ENCODE peak calls at places on chromosome 12, in eight cellular contexts. One of them, this sample, is unnamed.
A peak's percentile ranks its signal among the peaks of the same experiment; 100 is the strongest.

GRCh38 chr12:42524716-42525115 is 64.8 kb downstream of the PRICKLE1 start:
- DNase-seq in SHP77 treated with DMSO at 0.1 percent for 48 hours: no peak
- DNase-seq in right atrium auricular region: no peak
- DNase-seq in foreskin melanocyte: peak; percentile 45
- DNase-seq in Karpas-422: no peak
- DNase-seq in body of pancreas: no peak
- DNase-seq in left ventricle myocardium inferior: no peak
- DNase-seq in EH: no peak
- DNase-seq in this sample: no peak

GRCh38 chr12:56020437-56021189 is at the start of gene IKZF4:
- DNase-seq in right atrium auricular region: no peak
- DNase-seq in body of pancreas: peak; percentile 26
- DNase-seq in left ventricle myocardium inferior: no peak
- DNase-seq in EH: peak; percentile 25
- DNase-seq in Karpas-422: no peak
- DNase-seq in foreskin melanocyte: no peak
- DNase-seq in SHP77 treated with DMSO at 0.1 percent for 48 hours: no peak
- DNase-seq in this sample: no peak

GRCh38 chr12:74171478-74171909 is 366.1 kb upstream of the ATXN7L3B start:
- DNase-seq in EH: no peak
- DNase-seq in right atrium auricular region: no peak
- DNase-seq in body of pancreas: no peak
- DNase-seq in Karpas-422: no peak
- DNase-seq in foreskin melanocyte: no peak
- DNase-seq in SHP77 treated with DMSO at 0.1 percent for 48 hours: peak; percentile 12
- DNase-seq in left ventricle myocardium inferior: no peak
- DNase-seq in this sample: no peak

GRCh38 chr12:122517877-122518276 is 8.9 kb downstream of the RSRC2 start:
- DNase-seq in Karpas-422: no peak
- DNase-seq in right atrium auricular region: no peak
- DNase-seq in SHP77 treated with DMSO at 0.1 percent for 48 hours: no peak
- DNase-seq in body of pancreas: no peak
- DNase-seq in EH: peak; percentile 97
- DNase-seq in left ventricle myocardium inferior: no peak
- DNase-seq in foreskin melanocyte: peak; percentile 93
- DNase-seq in this sample: no peak

GRCh38 chr12:111546758-111547383 is 52.2 kb downstream of the ATXN2 start:
- DNase-seq in body of pancreas: no peak
- DNase-seq in Karpas-422: no peak
- DNase-seq in SHP77 treated with DMSO at 0.1 percent for 48 hours: no peak
- DNase-seq in left ventricle myocardium inferior: no peak
- DNase-seq in right atrium auricular region: no peak
- DNase-seq in foreskin melanocyte: no peak
- DNase-seq in EH: no peak
- DNase-seq in this sample: no peak

GRCh38 chr12:75662501-75663159 is 151.2 kb upstream of the KRR1 start:
- DNase-seq in body of pancreas: no peak
- DNase-seq in foreskin melanocyte: no peak
- DNase-seq in EH: no peak
- DNase-seq in right atrium auricular region: no peak
- DNase-seq in SHP77 treated with DMSO at 0.1 percent for 48 hours: no peak
- DNase-seq in left ventricle myocardium inferior: no peak
- DNase-seq in Karpas-422: no peak
- DNase-seq in this sample: no peak

GRCh38 chr12:1920971-1921370 is 2.5 kb upstream of the CACNA2D4 start:
- DNase-seq in body of pancreas: no peak
- DNase-seq in SHP77 treated with DMSO at 0.1 percent for 48 hours: no peak
- DNase-seq in left ventricle myocardium inferior: no peak
- DNase-seq in Karpas-422: no peak
- DNase-seq in right atrium auricular region: peak; percentile 58
- DNase-seq in foreskin melanocyte: no peak
- DNase-seq in EH: no peak
- DNase-seq in this sample: no peak

GRCh38 chr12:92927055-92927435 is 2.0 kb downstream of the EEA1 start:
- DNase-seq in right atrium auricular region: no peak
- DNase-seq in left ventricle myocardium inferior: no peak
- DNase-seq in EH: peak; percentile 88
- DNase-seq in foreskin melanocyte: peak; percentile 96
- DNase-seq in body of pancreas: no peak
- DNase-seq in Karpas-422: no peak
- DNase-seq in SHP77 treated with DMSO at 0.1 percent for 48 hours: no peak
- DNase-seq in this sample: peak; percentile 11

GRCh38 chr12:42482820-42483533 is 106.6 kb downstream of the PRICKLE1 start:
- DNase-seq in body of pancreas: peak; percentile 81
- DNase-seq in right atrium auricular region: peak; percentile 65
- DNase-seq in left ventricle myocardium inferior: peak; percentile 79
- DNase-seq in foreskin melanocyte: peak; percentile 22
- DNase-seq in EH: peak; percentile 58
- DNase-seq in Karpas-422: peak; percentile 88
- DNase-seq in SHP77 treated with DMSO at 0.1 percent for 48 hours: no peak
- DNase-seq in this sample: peak; percentile 20

GRCh38 chr12:117967512-117967911 is 1.3 kb downstream of the KSR2 start:
- DNase-seq in Karpas-422: no peak
- DNase-seq in right atrium auricular region: no peak
- DNase-seq in foreskin melanocyte: no peak
- DNase-seq in SHP77 treated with DMSO at 0.1 percent for 48 hours: no peak
- DNase-seq in EH: no peak
- DNase-seq in body of pancreas: no peak
- DNase-seq in left ventricle myocardium inferior: no peak
- DNase-seq in this sample: no peak

GRCh38 chr12:14854586-14855163 is 11.3 kb upstream of the ART4 start:
- DNase-seq in SHP77 treated with DMSO at 0.1 percent for 48 hours: no peak
- DNase-seq in Karpas-422: no peak
- DNase-seq in foreskin melanocyte: no peak
- DNase-seq in EH: peak; percentile 69
- DNase-seq in body of pancreas: no peak
- DNase-seq in right atrium auricular region: no peak
- DNase-seq in left ventricle myocardium inferior: no peak
- DNase-seq in this sample: no peak

GRCh38 chr12:122206111-122206881 is 2.8 kb downstream of the B3GNT4 start:
- DNase-seq in right atrium auricular region: no peak
- DNase-seq in Karpas-422: no peak
- DNase-seq in foreskin melanocyte: no peak
- DNase-seq in left ventricle myocardium inferior: no peak
- DNase-seq in body of pancreas: no peak
- DNase-seq in SHP77 treated with DMSO at 0.1 percent for 48 hours: no peak
- DNase-seq in EH: no peak
- DNase-seq in this sample: no peak

GRCh38 chr12:124626841-124627502 is 59.6 kb upstream of the NCOR2 start:
- DNase-seq in foreskin melanocyte: no peak
- DNase-seq in SHP77 treated with DMSO at 0.1 percent for 48 hours: no peak
- DNase-seq in body of pancreas: peak; percentile 60
- DNase-seq in EH: peak; percentile 35
- DNase-seq in left ventricle myocardium inferior: peak; percentile 88
- DNase-seq in right atrium auricular region: peak; percentile 85
- DNase-seq in Karpas-422: no peak
- DNase-seq in this sample: no peak

GRCh38 chr12:127125607-127126259 is 1141.2 kb upstream of the TMEM132C start:
- DNase-seq in body of pancreas: no peak
- DNase-seq in EH: peak; percentile 80
- DNase-seq in right atrium auricular region: no peak
- DNase-seq in Karpas-422: no peak
- DNase-seq in left ventricle myocardium inferior: no peak
- DNase-seq in foreskin melanocyte: no peak
- DNase-seq in SHP77 treated with DMSO at 0.1 percent for 48 hours: no peak
- DNase-seq in this sample: no peak

GRCh38 chr12:1108276-1108675 is 117.3 kb downstream of the ERC1 start:
- DNase-seq in right atrium auricular region: no peak
- DNase-seq in body of pancreas: no peak
- DNase-seq in SHP77 treated with DMSO at 0.1 percent for 48 hours: no peak
- DNase-seq in EH: no peak
- DNase-seq in Karpas-422: peak; percentile 75
- DNase-seq in left ventricle myocardium inferior: no peak
- DNase-seq in foreskin melanocyte: no peak
- DNase-seq in this sample: no peak

This sample was measured in CD8-positive, alpha-beta memory T cell.